ENCODE peak calls at places on chromosomes 6 and 20, in seven cellular contexts. G, O, E, M, D, K and Y are unnamed samples.

GRCh38 chr6:57216235-57217101 is 5.6 kb downstream of the RAB23 start:
- DNase-seq in G (no peak), O (peak), E (peak), M (no peak), D (no peak), K (no peak), Y (no peak)

GRCh38 chr20:3786126-3786484 is 435 bp downstream of the CENPB start:
- DNase-seq in G (peak), O (peak), E (peak), M (peak), D (peak), K (no peak), Y (no peak)

GRCh38 chr20:8073024-8073832 is 53.7 kb upstream of the TMX4 start:
- DNase-seq in G (no peak), O (peak), E (peak), M (no peak), D (no peak), K (no peak), Y (peak)

GRCh38 chr6:76594109-76594508 is 521.6 kb upstream of the IMPG1 start:
- DNase-seq in G (no peak), O (no peak), E (no peak), M (no peak), D (no peak), K (no peak), Y (no peak)

GRCh38 chr6:88629838-88630462 is 333.5 kb downstream of the RNGTT start:
- DNase-seq in G (peak), O (no peak), E (peak), M (peak), D (no peak), K (no peak), Y (no peak)

GRCh38 chr6:167824591-167825041 is 2.1 kb upstream of the AFDN start:
- DNase-seq in G (no peak), O (peak), E (no peak), M (no peak), D (no peak), K (no peak), Y (no peak)

GRCh38 chr6:156379946-156380707 is 397.1 kb upstream of the ARID1B start:
- DNase-seq in G (no peak), O (peak), E (peak), M (no peak), D (no peak), K (no peak), Y (no peak)

GRCh38 chr20:50713677-50714101 is 17.7 kb upstream of the PARD6B start:
- DNase-seq in G (no peak), O (peak), E (peak), M (peak), D (no peak), K (no peak), Y (peak)

GRCh38 chr6:31961616-31962015 is 2.6 kb downstream of the SKIC2 start:
- DNase-seq in G (no peak), O (no peak), E (no peak), M (no peak), D (no peak), K (no peak), Y (no peak)

GRCh38 chr6:120357447-120357846 is 976.8 kb downstream of the TBC1D32 start:
- DNase-seq in G (no peak), O (no peak), E (no peak), M (no peak), D (no peak), K (no peak), Y (no peak)

GRCh38 chr6:65771946-65772345 is 64.9 kb upstream of the EYS start:
- DNase-seq in G (no peak), O (no peak), E (no peak), M (no peak), D (no peak), K (no peak), Y (no peak)

GRCh38 chr6:65780691-65781090 is 73.7 kb upstream of the EYS start:
- DNase-seq in G (no peak), O (no peak), E (no peak), M (no peak), D (no peak), K (no peak), Y (no peak)

DNA sequence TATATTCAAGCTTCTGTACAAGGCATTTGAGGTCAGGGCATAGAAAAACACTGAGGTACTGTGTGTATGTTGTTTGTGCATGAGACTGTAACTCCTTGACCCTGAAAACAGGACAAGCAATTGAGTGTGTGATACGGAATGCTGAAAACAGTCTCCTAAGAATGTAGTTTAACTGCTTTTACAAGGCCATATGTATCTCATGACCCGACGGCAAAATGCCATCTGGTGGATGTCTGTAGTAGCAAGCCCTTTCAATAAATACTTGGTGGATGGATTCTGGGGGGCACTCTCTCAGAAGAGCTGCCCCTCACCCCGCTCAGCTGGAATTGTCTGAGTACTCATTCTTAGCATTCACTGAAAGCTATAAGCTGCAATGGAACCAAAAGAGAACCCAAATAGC is 69.3 kb upstream of the EYS start:
- DNase-seq in G (no peak), O (no peak), E (peak), M (no peak), D (no peak), K (no peak), Y (no peak)
- TF ChIP-seq CTCF in G (no peak), O (no peak), E (no peak), M (no peak), D (no peak), K (no peak), Y (no peak)

GRCh38 chr20:40251284-40251932 is 437.6 kb downstream of the MAFB start:
- DNase-seq in G (peak), O (peak), E (peak), M (peak), D (no peak), K (no peak), Y (peak)
- TF ChIP-seq CTCF in G (peak), O (peak), E (peak), M (no peak), D (peak), K (no peak), Y (peak)

DNA sequence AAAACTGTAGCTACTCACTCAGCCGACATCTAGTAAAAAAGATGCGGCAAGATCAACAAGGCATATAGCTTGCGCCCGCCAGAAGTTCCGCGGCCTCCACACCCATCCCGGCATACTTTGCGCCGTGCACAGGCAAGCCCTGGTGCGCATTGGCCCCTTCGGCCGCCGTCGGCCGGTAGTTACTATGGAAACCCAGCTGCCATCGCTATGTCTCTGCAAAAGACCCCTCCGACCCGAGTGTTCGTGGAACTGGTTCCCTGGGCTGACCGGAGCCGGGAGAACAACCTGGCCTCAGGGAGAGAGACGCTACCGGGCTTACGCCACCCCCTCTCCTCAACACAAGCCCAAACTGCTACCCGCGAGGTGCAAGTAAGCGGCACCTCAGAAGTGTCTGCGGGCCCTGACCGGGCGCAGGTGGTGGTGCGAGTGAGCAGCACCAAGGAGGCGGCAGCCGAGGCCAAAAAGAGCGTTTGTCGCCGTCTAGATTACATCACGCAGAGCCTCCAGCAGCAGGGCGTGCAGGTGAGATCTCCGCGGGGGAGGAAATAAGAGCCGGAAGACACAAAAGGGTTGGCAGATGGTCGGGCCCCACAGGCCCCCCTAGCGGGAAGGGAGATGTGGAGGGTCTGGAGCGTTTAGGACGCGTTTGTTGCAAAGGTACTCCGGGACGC is at the start of gene IRAK1BP1:
- DNase-seq in G (peak), O (peak), E (peak), M (peak), D (peak), K (peak), Y (peak)
- TF ChIP-seq CTCF in G (peak), O (no peak), E (peak), M (no peak), D (no peak), K (no peak), Y (no peak)

GRCh38 chr6:4316867-4317400 is 181.6 kb upstream of the ECI2 start:
- DNase-seq in G (no peak), O (peak), E (peak), M (no peak), D (peak), K (no peak), Y (peak)

GRCh38 chr6:4309540-4309939 is 174.2 kb upstream of the ECI2 start:
- DNase-seq in G (no peak), O (no peak), E (no peak), M (no peak), D (no peak), K (no peak), Y (no peak)

GRCh38 chr6:4311976-4312860 is 176.8 kb upstream of the ECI2 start:
- DNase-seq in G (no peak), O (no peak), E (no peak), M (no peak), D (no peak), K (no peak), Y (no peak)

GRCh38 chr6:4314201-4314707 is 178.9 kb upstream of the ECI2 start:
- DNase-seq in G (no peak), O (no peak), E (no peak), M (no peak), D (no peak), K (no peak), Y (no peak)

GRCh38 chr6:4313044-4313686 is 177.8 kb upstream of the ECI2 start:
- DNase-seq in G (no peak), O (peak), E (peak), M (no peak), D (peak), K (no peak), Y (peak)
- TF ChIP-seq CTCF in G (no peak), O (peak), E (peak), M (no peak), D (peak), K (no peak), Y (peak)

DNA sequence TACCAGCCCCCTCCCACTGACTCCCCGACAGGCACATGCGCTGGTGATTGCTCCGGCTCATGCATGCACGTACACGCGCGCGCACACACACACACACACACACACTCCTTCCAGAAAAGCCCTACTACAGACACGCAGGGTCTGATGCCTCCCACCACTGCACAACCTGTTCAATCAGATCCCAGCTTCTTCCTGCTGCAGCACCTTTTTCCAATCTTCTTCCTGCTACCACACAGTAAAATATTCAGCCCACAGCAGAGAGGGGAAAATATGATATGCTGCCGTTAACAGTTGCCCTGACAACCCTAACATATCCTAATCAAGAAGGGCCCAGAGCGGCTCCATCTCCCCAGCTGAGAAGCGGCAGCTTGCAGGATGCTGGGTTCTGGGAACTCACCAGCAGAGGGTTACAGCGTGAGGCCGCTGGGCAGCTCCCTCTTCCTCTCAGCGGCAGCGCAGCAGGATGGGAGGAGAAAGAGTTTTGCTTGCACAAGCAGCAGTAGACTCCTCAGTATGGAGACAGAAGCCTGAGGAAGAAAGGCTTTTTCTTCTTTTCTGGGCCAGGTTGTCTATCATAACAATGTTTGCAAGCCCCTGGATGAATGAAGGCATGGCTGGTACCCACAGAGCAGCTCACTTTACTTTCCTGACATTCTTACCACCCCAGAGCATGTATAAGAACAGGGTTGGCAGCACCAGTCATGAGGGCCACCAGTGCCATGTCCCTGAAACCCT is 23.9 kb downstream of the MAP7 start:
- DNase-seq in G (no peak), O (peak), E (peak), M (peak), D (peak), K (peak), Y (no peak)
- TF ChIP-seq CTCF in G (no peak), O (peak), E (peak), M (no peak), D (peak), K (no peak), Y (no peak)